ENCODE peak calls at places on chromosomes 1 and 21, in five cellular contexts. U, F, L, R and V are unnamed samples.

GRCh38 chr1:172431721-172432192 is 11.3 kb downstream of the C1orf105 start:
- DNase-seq in U (peak), F (no peak), L (no peak), R (no peak), V (peak)

GRCh38 chr1:54816130-54816529 is 15.0 kb upstream of the TTC22 start:
- DNase-seq in U (no peak), F (no peak), L (no peak), R (no peak), V (no peak)

GRCh38 chr1:65360654-65361053 is 51.3 kb downstream of the DNAJC6 start:
- DNase-seq in U (no peak), F (no peak), L (no peak), R (no peak), V (no peak)

GRCh38 chr1:230081751-230082150 is 14.7 kb downstream of the GALNT2 start:
- DNase-seq in U (no peak), F (no peak), L (no peak), R (no peak), V (no peak)

GRCh38 chr1:66274634-66275033 is 259.3 kb upstream of the SGIP1 start:
- DNase-seq in U (no peak), F (no peak), L (no peak), R (peak), V (no peak)

GRCh38 chr1:245458761-245459174 is 304.0 kb downstream of the KIF26B start:
- DNase-seq in U (no peak), F (peak), L (no peak), R (no peak), V (no peak)

GRCh38 chr1:224080082-224080774 is 33.7 kb upstream of the FBXO28 start:
- DNase-seq in U (no peak), F (no peak), L (peak), R (peak), V (peak)

GRCh38 chr1:195715652-195716051 is 892.6 kb downstream of the KCNT2 start:
- DNase-seq in U (no peak), F (no peak), L (no peak), R (no peak), V (no peak)

GRCh38 chr1:21667348-21668231 is 1.6 kb downstream of the RAP1GAP start:
- DNase-seq in U (no peak), F (no peak), L (no peak), R (no peak), V (no peak)

GRCh38 chr1:109792056-109792831 is 28.5 kb upstream of the EPS8L3 start:
- DNase-seq in U (peak), F (no peak), L (no peak), R (peak), V (peak)

GRCh38 chr1:230170610-230171009 is 103.6 kb downstream of the GALNT2 start:
- DNase-seq in U (peak), F (no peak), L (no peak), R (no peak), V (no peak)

GRCh38 chr1:19149736-19150135 is 60.3 kb downstream of the UBR4 start:
- DNase-seq in U (no peak), F (no peak), L (no peak), R (no peak), V (no peak)

GRCh38 chr1:79198841-79199240 is 192.3 kb upstream of the ADGRL4 start:
- DNase-seq in U (no peak), F (no peak), L (no peak), R (peak), V (no peak)

GRCh38 chr1:59926381-59927243 is at the start of gene CYP2J2:
- DNase-seq in U (peak), F (no peak), L (peak), R (peak), V (peak)

GRCh38 chr21:16536661-16537359 is 807.0 kb downstream of the USP25 start:
- DNase-seq in U (no peak), F (no peak), L (no peak), R (peak), V (no peak)

GRCh38 chr21:37790905-37791304 is 125.4 kb downstream of the KCNJ6 start:
- DNase-seq in U (no peak), F (no peak), L (no peak), R (no peak), V (no peak)
- H2AFZ ChIP-seq in U (no peak), F (no peak), L (no peak), R (no peak), V (no peak)

DNA sequence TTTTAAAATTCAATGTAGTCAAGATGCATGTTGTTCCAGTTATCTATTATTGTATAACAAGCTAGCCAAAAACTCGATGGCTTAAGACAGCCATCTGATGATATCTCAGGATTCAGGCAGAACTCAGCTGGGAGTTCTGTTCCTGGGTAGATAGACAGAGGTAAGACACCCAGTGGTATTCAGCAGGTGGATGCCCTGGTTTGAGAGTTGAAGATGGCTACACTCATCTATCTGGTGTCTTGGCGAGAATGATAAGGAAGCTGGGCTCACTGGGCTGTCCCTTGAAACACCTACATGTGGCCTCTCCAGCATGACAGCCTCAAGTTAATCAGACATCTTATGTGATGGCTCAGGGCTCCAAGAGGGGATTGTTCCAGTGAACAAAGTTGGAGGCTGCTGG is 3.3 kb upstream of the KCNK1 start:
- DNase-seq in U (no peak), F (no peak), L (no peak), R (no peak), V (no peak)
- H2AFZ ChIP-seq in U (no peak), F (no peak), L (no peak), R (no peak), V (no peak)

DNA sequence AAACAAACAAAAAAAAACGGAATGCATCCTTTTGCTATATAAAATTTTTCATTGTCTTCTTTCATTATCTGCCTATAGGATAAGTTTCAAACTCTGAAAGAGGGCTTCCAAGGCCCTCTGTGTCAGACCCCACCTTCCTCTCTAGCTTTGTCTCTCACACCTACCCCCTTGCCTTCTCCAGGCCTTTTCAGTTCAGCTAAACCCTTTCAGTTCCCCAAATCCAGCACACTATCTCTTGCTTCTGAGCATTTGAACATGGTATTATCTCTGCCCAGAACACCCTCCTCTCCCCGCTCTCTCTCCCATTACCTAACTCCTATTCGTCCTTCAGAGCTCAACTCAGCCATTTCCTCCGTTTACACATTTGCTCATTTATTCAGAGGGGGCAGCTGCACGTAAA is 35.7 kb downstream of the C1orf216 start:
- DNase-seq in U (no peak), F (no peak), L (no peak), R (no peak), V (no peak)
- H2AFZ ChIP-seq in U (peak), F (no peak), L (no peak), R (no peak), V (no peak)

GRCh38 chr1:201530741-201531521 is 8.0 kb upstream of the NAV1 start:
- DNase-seq in U (peak), F (peak), L (peak), R (peak), V (peak)
- H2AFZ ChIP-seq in U (no peak), F (no peak), L (no peak), R (no peak), V (no peak)

GRCh38 chr1:72705921-72706320 is 423.6 kb upstream of the NEGR1 start:
- DNase-seq in U (no peak), F (no peak), L (no peak), R (no peak), V (no peak)
- H2AFZ ChIP-seq in U (no peak), F (no peak), L (no peak), R (no peak), V (no peak)

GRCh38 chr1:153441238-153441755 is 19.2 kb downstream of the S100A7 start:
- DNase-seq in U (no peak), F (no peak), L (no peak), R (no peak), V (no peak)
- H2AFZ ChIP-seq in U (no peak), F (no peak), L (no peak), R (no peak), V (no peak)